ENCODE peak calls at places on chromosomes 13 and 19, in nine cellular contexts. R is A549; D is stimulated activated CD4-positive, alpha-beta T cell treated with anti-CD3 and anti-CD28 coated beads, Interleukin-1b, Interleukin-23, amount 100 ng/mL, for 24 hours; U is thoracic aorta; L is EL; H is left ventricle myocardium inferior; O is NCI-H1092; A is substantia nigra; P is stimulated activated naive CD8-positive, alpha-beta T cell treated with anti-CD3 and anti-CD28 coated beads, Interleukin-15, Interleukin-2, amounts not matched to agents 100 U/mL and 50 U/mL, for 24 hours. X is an unnamed sample.

GRCh38 chr13:113856716-113857065 is 7.2 kb downstream of the GAS6 start:
- DNase-seq in R (no peak), D (no peak), U (no peak), L (peak), H (no peak), O (no peak), A (no peak), P (no peak), X (peak)

GRCh38 chr13:56755181-56755580 is 385.5 kb upstream of the PRR20A start:
- DNase-seq in R (no peak), D (no peak), U (no peak), L (no peak), H (no peak), O (no peak), A (no peak), P (no peak), X (no peak)

GRCh38 chr13:75996582-75996981 is 360.5 kb downstream of the LMO7 start:
- DNase-seq in R (no peak), D (no peak), U (no peak), L (no peak), H (no peak), O (no peak), A (no peak), P (no peak), X (no peak)

GRCh38 chr19:31180907-31181306 is 168.3 kb downstream of the TSHZ3 start:
- DNase-seq in R (no peak), D (no peak), U (no peak), L (no peak), H (no peak), O (no peak), A (no peak), P (no peak), X (no peak)

GRCh38 chr13:105778196-105778595 is 757.3 kb downstream of the EFNB2 start:
- DNase-seq in R (no peak), D (no peak), U (no peak), L (peak), H (no peak), O (no peak), A (no peak), P (no peak), X (no peak)

GRCh38 chr19:13492128-13492527 is 14.2 kb downstream of the CACNA1A start:
- DNase-seq in R (no peak), D (no peak), U (no peak), L (peak), H (no peak), O (no peak), A (no peak), P (no peak), X (no peak)

GRCh38 chr19:40369797-40370196 is 20.2 kb downstream of the HIPK4 start:
- DNase-seq in R (no peak), D (no peak), U (no peak), L (no peak), H (no peak), O (no peak), A (no peak), P (no peak), X (no peak)

GRCh38 chr19:17103177-17103576 is 27.6 kb downstream of the MYO9B start:
- DNase-seq in R (peak), D (no peak), U (no peak), L (peak), H (no peak), O (no peak), A (no peak), P (no peak), X (no peak)

GRCh38 chr19:39705578-39706188 is 1.4 kb downstream of the LGALS14 start:
- DNase-seq in R (no peak), D (no peak), U (no peak), L (no peak), H (no peak), O (no peak), A (no peak), P (no peak), X (no peak)

GRCh38 chr19:411723-412355 is 2.9 kb upstream of the C2CD4C start:
- DNase-seq in R (no peak), D (no peak), U (no peak), L (no peak), H (no peak), O (no peak), A (no peak), P (no peak), X (no peak)

GRCh38 chr13:26971990-26972888 is 199.4 kb downstream of the USP12 start:
- DNase-seq in R (no peak), D (no peak), U (no peak), L (peak), H (no peak), O (peak), A (no peak), P (peak), X (no peak)

GRCh38 chr13:53522034-53522433 is 493.4 kb downstream of the OLFM4 start:
- DNase-seq in R (no peak), D (no peak), U (no peak), L (no peak), H (no peak), O (no peak), A (no peak), P (no peak), X (no peak)

GRCh38 chr19:42540071-42540553 is 11.8 kb upstream of the CEACAM1 start:
- DNase-seq in R (no peak), D (no peak), U (no peak), L (no peak), H (no peak), O (peak), A (no peak), P (no peak), X (no peak)

GRCh38 chr13:112974125-112974524 is 5.1 kb downstream of the MCF2L start:
- DNase-seq in R (no peak), D (no peak), U (no peak), L (no peak), H (peak), O (no peak), A (no peak), P (no peak), X (no peak)

GRCh38 chr13:113647351-113648217 is 10.4 kb downstream of the ATP4B start:
- DNase-seq in R (peak), D (no peak), U (peak), L (peak), H (peak), O (peak), A (peak), P (no peak), X (peak)

X was measured in SJSA1.